ENCODE peak calls at places on chromosome 9, in six cellular contexts. One of them, this sample, is unnamed.

GRCh38 chr9:33628865-33629410 is 104.9 kb downstream of the ANKRD18B start:
- DNase-seq in RCC 7860: no peak
- DNase-seq in activated effector memory CD4-positive, alpha-beta T cell treated with anti-CD3 and anti-CD28 coated beads, Interleukin-2, amount 50 U/mL, for 16 hours: no peak
- DNase-seq in C1 segment of cervical spinal cord: no peak
- DNase-seq in NCI-H460: no peak
- DNase-seq in effector memory CD4-positive, alpha-beta T cell: no peak
- DNase-seq in this sample: no peak

GRCh38 chr9:113913426-113914195 is 37.5 kb downstream of the ZNF618 start:
- DNase-seq in RCC 7860: no peak
- DNase-seq in activated effector memory CD4-positive, alpha-beta T cell treated with anti-CD3 and anti-CD28 coated beads, Interleukin-2, amount 50 U/mL, for 16 hours: no peak
- DNase-seq in C1 segment of cervical spinal cord: no peak
- DNase-seq in NCI-H460: no peak
- DNase-seq in effector memory CD4-positive, alpha-beta T cell: no peak
- DNase-seq in this sample: no peak

GRCh38 chr9:133973111-133973790 is 18.9 kb downstream of the VAV2 start:
- DNase-seq in RCC 7860: no peak
- DNase-seq in activated effector memory CD4-positive, alpha-beta T cell treated with anti-CD3 and anti-CD28 coated beads, Interleukin-2, amount 50 U/mL, for 16 hours: no peak
- DNase-seq in C1 segment of cervical spinal cord: no peak
- DNase-seq in NCI-H460: no peak
- DNase-seq in effector memory CD4-positive, alpha-beta T cell: no peak
- DNase-seq in this sample: no peak

GRCh38 chr9:121399883-121400607 is 30.0 kb upstream of the STOM start:
- DNase-seq in RCC 7860: peak
- DNase-seq in activated effector memory CD4-positive, alpha-beta T cell treated with anti-CD3 and anti-CD28 coated beads, Interleukin-2, amount 50 U/mL, for 16 hours: no peak
- DNase-seq in C1 segment of cervical spinal cord: no peak
- DNase-seq in NCI-H460: peak
- DNase-seq in effector memory CD4-positive, alpha-beta T cell: no peak
- DNase-seq in this sample: no peak

GRCh38 chr9:74598874-74599273 is 101.7 kb downstream of the RORB start:
- DNase-seq in RCC 7860: no peak
- DNase-seq in activated effector memory CD4-positive, alpha-beta T cell treated with anti-CD3 and anti-CD28 coated beads, Interleukin-2, amount 50 U/mL, for 16 hours: no peak
- DNase-seq in C1 segment of cervical spinal cord: no peak
- DNase-seq in NCI-H460: no peak
- DNase-seq in effector memory CD4-positive, alpha-beta T cell: no peak
- DNase-seq in this sample: no peak

GRCh38 chr9:84857224-84857623 is 187.7 kb downstream of the NTRK2 start:
- DNase-seq in RCC 7860: no peak
- DNase-seq in activated effector memory CD4-positive, alpha-beta T cell treated with anti-CD3 and anti-CD28 coated beads, Interleukin-2, amount 50 U/mL, for 16 hours: no peak
- DNase-seq in C1 segment of cervical spinal cord: no peak
- DNase-seq in NCI-H460: no peak
- DNase-seq in effector memory CD4-positive, alpha-beta T cell: no peak
- DNase-seq in this sample: no peak

GRCh38 chr9:133189826-133190225 is 19.2 kb downstream of the OBP2B start:
- DNase-seq in RCC 7860: no peak
- DNase-seq in activated effector memory CD4-positive, alpha-beta T cell treated with anti-CD3 and anti-CD28 coated beads, Interleukin-2, amount 50 U/mL, for 16 hours: no peak
- DNase-seq in C1 segment of cervical spinal cord: no peak
- DNase-seq in NCI-H460: no peak
- DNase-seq in effector memory CD4-positive, alpha-beta T cell: no peak
- DNase-seq in this sample: no peak

GRCh38 chr9:88587182-88587581 is 52.2 kb downstream of the NXNL2 start:
- DNase-seq in RCC 7860: no peak
- DNase-seq in activated effector memory CD4-positive, alpha-beta T cell treated with anti-CD3 and anti-CD28 coated beads, Interleukin-2, amount 50 U/mL, for 16 hours: no peak
- DNase-seq in C1 segment of cervical spinal cord: no peak
- DNase-seq in NCI-H460: no peak
- DNase-seq in effector memory CD4-positive, alpha-beta T cell: no peak
- DNase-seq in this sample: no peak